ENCODE peak calls at places on chromosomes 12 and 14, in six cellular contexts. One of them, this sample, is unnamed.

GRCh38 chr12:53624956-53625355 is 1.2 kb downstream of the ATF7 start:
- DNase-seq in stomach: no peak
- DNase-seq in HCT116: no peak
- DNase-seq in breast epithelium: no peak
- DNase-seq in body of pancreas: no peak
- DNase-seq in ovary: no peak
- DNase-seq in this sample: no peak

GRCh38 chr14:95346820-95347219 is 27.1 kb upstream of the CLMN start:
- DNase-seq in stomach: no peak
- DNase-seq in breast epithelium: no peak
- DNase-seq in body of pancreas: no peak
- DNase-seq in ovary: no peak
- DNase-seq in HCT116: no peak
- DNase-seq in this sample: no peak

GRCh38 chr14:76497550-76498484 is 121.9 kb downstream of the ESRRB start:
- DNase-seq in body of pancreas: no peak
- DNase-seq in stomach: no peak
- DNase-seq in breast epithelium: no peak
- DNase-seq in HCT116: no peak
- DNase-seq in ovary: no peak
- DNase-seq in this sample: no peak

GRCh38 chr12:122895757-122896636 is at the start of gene VPS37B:
- DNase-seq in body of pancreas: peak
- DNase-seq in stomach: peak
- DNase-seq in HCT116: peak
- DNase-seq in breast epithelium: peak
- DNase-seq in ovary: peak
- DNase-seq in this sample: peak

GRCh38 chr14:22339277-22339676 is 249.7 kb downstream of the DAD1 start:
- DNase-seq in HCT116: no peak
- DNase-seq in breast epithelium: no peak
- DNase-seq in stomach: peak
- DNase-seq in ovary: peak
- DNase-seq in body of pancreas: peak
- DNase-seq in this sample: peak

GRCh38 chr12:82097877-82098276 is 260.3 kb downstream of the CCDC59 start:
- DNase-seq in ovary: no peak
- DNase-seq in breast epithelium: no peak
- DNase-seq in stomach: no peak
- DNase-seq in HCT116: no peak
- DNase-seq in body of pancreas: no peak
- DNase-seq in this sample: no peak

GRCh38 chr14:51544901-51545300 is 106.8 kb upstream of the FRMD6 start:
- DNase-seq in HCT116: no peak
- DNase-seq in breast epithelium: no peak
- DNase-seq in stomach: no peak
- DNase-seq in ovary: no peak
- DNase-seq in body of pancreas: no peak
- DNase-seq in this sample: no peak

GRCh38 chr14:28323951-28324741 is 442.4 kb upstream of the FOXG1 start:
- DNase-seq in HCT116: no peak
- DNase-seq in breast epithelium: no peak
- DNase-seq in stomach: no peak
- DNase-seq in body of pancreas: no peak
- DNase-seq in ovary: no peak
- DNase-seq in this sample: no peak

GRCh38 chr12:89353823-89354629 is 1.7 kb upstream of the DUSP6 start:
- DNase-seq in breast epithelium: peak
- DNase-seq in body of pancreas: peak
- DNase-seq in ovary: peak
- DNase-seq in stomach: peak
- DNase-seq in HCT116: peak
- DNase-seq in this sample: peak

GRCh38 chr12:89353188-89353822 is 1.0 kb upstream of the DUSP6 start:
- DNase-seq in HCT116: peak
- DNase-seq in body of pancreas: peak
- DNase-seq in breast epithelium: peak
- DNase-seq in stomach: peak
- DNase-seq in ovary: peak
- DNase-seq in this sample: peak

GRCh38 chr12:89351489-89352241 is 636 bp downstream of the DUSP6 start:
- DNase-seq in HCT116: no peak
- DNase-seq in body of pancreas: peak
- DNase-seq in stomach: peak
- DNase-seq in ovary: peak
- DNase-seq in breast epithelium: no peak
- DNase-seq in this sample: peak

GRCh38 chr12:89352242-89352491 is 134 bp downstream of the DUSP6 start:
- DNase-seq in ovary: no peak
- DNase-seq in body of pancreas: no peak
- DNase-seq in HCT116: no peak
- DNase-seq in breast epithelium: no peak
- DNase-seq in stomach: no peak
- DNase-seq in this sample: no peak

GRCh38 chr12:89352492-89353187 is at the start of gene DUSP6:
- DNase-seq in HCT116: peak
- DNase-seq in body of pancreas: peak
- DNase-seq in ovary: peak
- DNase-seq in breast epithelium: peak
- DNase-seq in stomach: peak
- DNase-seq in this sample: peak
- TF ChIP-seq POLR2A in HCT116: no peak
- TF ChIP-seq POLR2A in body of pancreas: peak
- TF ChIP-seq POLR2A in ovary: peak
- TF ChIP-seq POLR2A in breast epithelium: peak
- TF ChIP-seq POLR2A in stomach: peak
- TF ChIP-seq POLR2A in this sample: peak

GRCh38 chr14:39025810-39026627 is 77.0 kb downstream of the SEC23A start:
- DNase-seq in HCT116: no peak
- DNase-seq in stomach: no peak
- DNase-seq in ovary: no peak
- DNase-seq in body of pancreas: no peak
- DNase-seq in breast epithelium: no peak
- DNase-seq in this sample: no peak
- H3K4me3 ChIP-seq in HCT116: no peak
- H3K4me3 ChIP-seq in stomach: no peak
- H3K4me3 ChIP-seq in ovary: no peak
- H3K4me3 ChIP-seq in body of pancreas: no peak
- H3K4me3 ChIP-seq in breast epithelium: no peak
- H3K4me3 ChIP-seq in this sample: no peak

GRCh38 chr12:98198261-98198982 is 317.0 kb upstream of the TMPO start:
- DNase-seq in breast epithelium: no peak
- DNase-seq in ovary: no peak
- DNase-seq in HCT116: no peak
- DNase-seq in stomach: no peak
- DNase-seq in body of pancreas: no peak
- DNase-seq in this sample: no peak
- TF ChIP-seq CTCF in breast epithelium: no peak
- TF ChIP-seq CTCF in ovary: no peak
- TF ChIP-seq CTCF in HCT116: peak
- TF ChIP-seq CTCF in stomach: no peak
- TF ChIP-seq CTCF in body of pancreas: no peak
- TF ChIP-seq CTCF in this sample: no peak

GRCh38 chr14:23950411-23951135 is 3.0 kb upstream of the DHRS4 start:
- DNase-seq in breast epithelium: no peak
- DNase-seq in HCT116: no peak
- DNase-seq in stomach: no peak
- DNase-seq in ovary: no peak
- DNase-seq in body of pancreas: no peak
- DNase-seq in this sample: no peak

GRCh38 chr14:23951590-23952143 is 1.9 kb upstream of the DHRS4 start:
- DNase-seq in body of pancreas: peak
- DNase-seq in stomach: no peak
- DNase-seq in breast epithelium: no peak
- DNase-seq in HCT116: no peak
- DNase-seq in ovary: no peak
- DNase-seq in this sample: no peak

DNA sequence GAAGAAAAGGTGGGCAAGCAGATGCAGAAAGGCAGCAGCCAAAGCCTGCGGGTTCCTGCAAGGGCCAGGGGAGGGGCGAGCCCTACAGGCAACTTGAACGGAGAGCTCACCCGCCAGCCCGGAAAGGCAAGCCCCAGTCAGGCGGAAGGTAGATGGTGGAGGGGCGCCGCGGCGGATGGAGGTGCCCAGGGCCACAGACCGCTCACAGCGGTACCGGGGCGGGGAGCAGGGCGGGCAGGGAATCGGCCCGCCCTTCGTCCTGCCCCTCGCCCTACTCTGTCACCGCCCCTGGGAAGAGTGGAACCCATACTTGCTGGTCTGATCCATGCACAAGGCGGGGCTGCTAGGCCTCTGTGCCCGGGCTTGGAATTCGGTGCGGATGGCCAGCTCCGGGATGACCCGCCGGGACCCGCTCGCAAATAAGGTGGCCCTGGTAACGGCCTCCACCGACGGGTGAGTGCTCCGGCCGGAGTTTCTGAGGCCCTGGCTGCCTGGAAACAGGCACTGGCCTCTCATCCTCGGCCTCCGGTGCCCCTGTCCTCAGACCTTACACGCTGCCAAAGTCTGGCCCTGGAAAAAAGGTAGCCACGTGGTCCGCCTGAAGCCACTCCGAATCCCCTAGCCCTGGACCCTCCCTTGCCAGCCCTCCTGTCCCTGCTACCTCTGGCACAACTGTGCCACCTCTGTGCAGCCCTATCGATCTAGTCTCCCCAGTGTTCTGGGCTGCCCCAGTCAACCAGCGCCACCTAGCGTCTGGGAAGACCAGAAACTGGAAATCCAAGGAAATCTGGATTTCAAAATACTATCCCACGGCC is at the start of gene DHRS4:
- DNase-seq in HCT116: peak
- DNase-seq in stomach: peak
- DNase-seq in body of pancreas: peak
- DNase-seq in breast epithelium: peak
- DNase-seq in ovary: peak
- DNase-seq in this sample: peak
- TF ChIP-seq POLR2A in HCT116: peak
- TF ChIP-seq POLR2A in stomach: peak
- TF ChIP-seq POLR2A in body of pancreas: no peak
- TF ChIP-seq POLR2A in breast epithelium: no peak
- TF ChIP-seq POLR2A in ovary: peak
- TF ChIP-seq POLR2A in this sample: peak

GRCh38 chr12:124715121-124715990 is 147.9 kb upstream of the NCOR2 start:
- DNase-seq in stomach: peak
- DNase-seq in ovary: no peak
- DNase-seq in HCT116: no peak
- DNase-seq in breast epithelium: no peak
- DNase-seq in body of pancreas: no peak
- DNase-seq in this sample: peak

GRCh38 chr12:124709722-124710656 is 142.6 kb upstream of the NCOR2 start:
- DNase-seq in HCT116: no peak
- DNase-seq in ovary: no peak
- DNase-seq in breast epithelium: no peak
- DNase-seq in body of pancreas: no peak
- DNase-seq in stomach: no peak
- DNase-seq in this sample: no peak

GRCh38 chr12:124713436-124714082 is 146.1 kb upstream of the NCOR2 start:
- DNase-seq in HCT116: no peak
- DNase-seq in breast epithelium: no peak
- DNase-seq in body of pancreas: peak
- DNase-seq in ovary: no peak
- DNase-seq in stomach: peak
- DNase-seq in this sample: no peak

GRCh38 chr12:124716208-124717141 is 147.2 kb downstream of the SCARB1 start:
- DNase-seq in body of pancreas: no peak
- DNase-seq in ovary: no peak
- DNase-seq in breast epithelium: no peak
- DNase-seq in stomach: peak
- DNase-seq in HCT116: no peak
- DNase-seq in this sample: no peak

DNA sequence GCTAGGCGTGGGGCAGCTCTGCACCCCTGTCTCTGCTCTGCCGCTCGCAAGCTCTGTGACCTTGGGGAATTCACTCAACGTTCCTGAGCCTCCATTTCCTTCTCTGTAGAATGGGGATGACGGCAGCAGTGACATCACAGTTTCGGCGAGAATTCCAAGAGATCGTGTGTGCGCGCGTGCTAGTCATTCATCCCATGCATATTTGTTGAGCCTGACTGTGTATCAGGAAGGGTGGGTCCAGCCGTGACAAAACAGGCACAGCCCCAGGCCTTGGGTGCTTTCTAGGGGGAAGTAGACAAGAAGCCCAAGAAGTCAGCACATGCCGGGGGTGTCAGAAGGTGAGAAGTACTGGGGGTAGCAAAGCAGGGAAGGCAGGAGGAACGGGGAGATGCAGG is 145.6 kb upstream of the NCOR2 start:
- DNase-seq in HCT116: no peak
- DNase-seq in breast epithelium: no peak
- DNase-seq in stomach: peak
- DNase-seq in body of pancreas: peak
- DNase-seq in ovary: no peak
- DNase-seq in this sample: peak
- H3K4me3 ChIP-seq in HCT116: no peak
- H3K4me3 ChIP-seq in breast epithelium: peak
- H3K4me3 ChIP-seq in stomach: peak
- H3K4me3 ChIP-seq in body of pancreas: no peak
- H3K4me3 ChIP-seq in ovary: no peak
- H3K4me3 ChIP-seq in this sample: no peak

DNA sequence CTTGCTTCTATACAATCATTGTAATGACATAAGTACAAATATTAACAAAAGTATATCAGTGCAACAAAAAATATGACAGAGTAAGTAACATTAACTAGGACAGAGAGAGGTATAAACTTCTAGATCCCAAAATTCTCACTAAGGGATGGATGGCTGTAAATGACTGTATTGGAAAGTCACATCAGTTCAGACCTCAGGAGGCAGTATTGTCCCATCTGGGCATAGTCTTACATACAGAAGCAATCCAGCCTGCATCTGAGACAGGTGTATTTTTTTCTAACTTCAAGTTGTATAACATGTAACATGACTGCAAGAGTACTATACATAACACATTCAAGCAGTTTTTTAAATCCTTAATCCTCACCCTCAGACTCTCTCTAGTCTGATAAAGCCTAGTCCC is 99.0 kb downstream of the GARIN6 start:
- DNase-seq in stomach: no peak
- DNase-seq in HCT116: no peak
- DNase-seq in ovary: no peak
- DNase-seq in breast epithelium: no peak
- DNase-seq in body of pancreas: no peak
- DNase-seq in this sample: no peak
- TF ChIP-seq CTCF in stomach: no peak
- TF ChIP-seq CTCF in HCT116: peak
- TF ChIP-seq CTCF in ovary: no peak
- TF ChIP-seq CTCF in breast epithelium: no peak
- TF ChIP-seq CTCF in body of pancreas: no peak
- TF ChIP-seq CTCF in this sample: no peak